ENCODE peak calls at places on chromosomes 11 and 22, in nine cellular contexts. I, S, B, X, J, V, M, C and G are unnamed samples.

GRCh38 chr22:31821572-31821971 is 67.8 kb downstream of the DEPDC5 start:
- DNase-seq in I (no peak), S (no peak), B (no peak), X (no peak), J (no peak), V (no peak), M (no peak), C (no peak), G (no peak)

GRCh38 chr11:14315130-14315529 is 43.9 kb downstream of the RRAS2 start:
- DNase-seq in I (no peak), S (no peak), B (no peak), X (no peak), J (no peak), V (no peak), M (no peak), C (no peak), G (no peak)

GRCh38 chr11:3949132-3949531 is 93.7 kb downstream of the STIM1 start:
- DNase-seq in I (no peak), S (no peak), B (no peak), X (no peak), J (peak), V (no peak), M (peak), C (no peak), G (no peak)

GRCh38 chr11:12674936-12675696 is 895 bp downstream of the TEAD1 start:
- DNase-seq in I (no peak), S (peak), B (no peak), X (peak), J (no peak), V (no peak), M (peak), C (no peak), G (no peak)

GRCh38 chr11:130403301-130403804 is 25.1 kb downstream of the ADAMTS8 start:
- DNase-seq in I (no peak), S (peak), B (no peak), X (peak), J (no peak), V (peak), M (peak), C (no peak), G (no peak)

GRCh38 chr11:88377151-88377550 is 39.6 kb upstream of the CTSC start:
- DNase-seq in I (no peak), S (peak), B (no peak), X (no peak), J (no peak), V (no peak), M (no peak), C (no peak), G (no peak)

GRCh38 chr11:16511109-16511806 is 154.9 kb upstream of the SOX6 start:
- DNase-seq in I (no peak), S (peak), B (no peak), X (no peak), J (no peak), V (peak), M (peak), C (no peak), G (no peak)

GRCh38 chr11:33187851-33188722 is 26.8 kb upstream of the CSTF3 start:
- DNase-seq in I (no peak), S (no peak), B (no peak), X (no peak), J (no peak), V (peak), M (no peak), C (no peak), G (no peak)

GRCh38 chr11:106714179-106714578 is 304.1 kb downstream of the GUCY1A2 start:
- DNase-seq in I (no peak), S (no peak), B (no peak), X (no peak), J (no peak), V (peak), M (no peak), C (no peak), G (no peak)

GRCh38 chr22:31489632-31490495 is at the start of gene EIF4ENIF1:
- DNase-seq in I (no peak), S (peak), B (peak), X (peak), J (peak), V (peak), M (peak), C (peak), G (peak)

GRCh38 chr11:59221438-59221837 is 8.7 kb upstream of the MPEG1 start:
- DNase-seq in I (no peak), S (peak), B (no peak), X (no peak), J (no peak), V (peak), M (no peak), C (no peak), G (no peak)

GRCh38 chr11:28606930-28607329 is 498.7 kb downstream of the METTL15 start:
- DNase-seq in I (no peak), S (peak), B (no peak), X (no peak), J (no peak), V (no peak), M (peak), C (no peak), G (no peak)

GRCh38 chr11:117710211-117710610 is 86.8 kb downstream of the DSCAML1 start:
- DNase-seq in I (no peak), S (no peak), B (no peak), X (no peak), J (no peak), V (no peak), M (no peak), C (no peak), G (no peak)

GRCh38 chr11:67269401-67270255 is 3.4 kb downstream of the GRK2 start:
- DNase-seq in I (no peak), S (no peak), B (no peak), X (peak), J (no peak), V (no peak), M (no peak), C (no peak), G (no peak)

GRCh38 chr22:50170453-50171318 is at the start of gene PANX2:
- DNase-seq in I (no peak), S (no peak), B (no peak), X (no peak), J (no peak), V (no peak), M (peak), C (no peak), G (no peak)